ENCODE peak calls at places on chromosomes 12 and 14, in four cellular contexts. Z, A, K and N are unnamed samples.

GRCh38 chr12:3311027-3311402 is 180.0 kb upstream of the PRMT8 start:
- DNase-seq in Z (no peak), A (peak; percentile 86), K (no peak), N (no peak)

GRCh38 chr12:108637631-108638030 is 3.9 kb upstream of the SELPLG start:
- DNase-seq in Z (no peak), K (no peak), A (no peak), N (no peak)

GRCh38 chr14:20499108-20499507 is 6.2 kb upstream of the RNASE10 start:
- DNase-seq in Z (no peak), A (peak; percentile 17), K (no peak), N (no peak)

GRCh38 chr12:50992814-50993213 is 33.4 kb downstream of the SLC11A2 start:
- DNase-seq in A (peak; percentile 60), Z (no peak), K (no peak), N (no peak)

GRCh38 chr14:39025810-39026627 is 77.0 kb downstream of the SEC23A start:
- DNase-seq in A (no peak), K (no peak), Z (no peak), N (no peak)

GRCh38 chr14:62451221-62451620 is 594.0 kb downstream of the KCNH5 start:
- DNase-seq in A (no peak), K (no peak), Z (no peak), N (no peak)

GRCh38 chr12:79331870-79332269 is 358.9 kb downstream of the PAWR start:
- DNase-seq in A (no peak), Z (no peak), K (no peak), N (no peak)

GRCh38 chr12:131065279-131065678 is 111.6 kb downstream of the ADGRD1 start:
- DNase-seq in Z (no peak), K (no peak), A (no peak), N (no peak)